ENCODE peak calls at places on chromosomes 4 and X, in nine cellular contexts. D, N, R, L, C, Q, A, Z and T are unnamed samples.

GRCh38 chr4:74423101-74423500 is 21.8 kb upstream of the AREG start:
- DNase-seq in D (no peak), N (no peak), R (no peak), L (peak; percentile 52), C (peak; percentile 93), Q (peak; percentile 46), A (no peak), Z (peak; percentile 44), T (no peak)

GRCh38 chrX:53681661-53682060 is 4.9 kb downstream of the HUWE1 start:
- DNase-seq in D (no peak), N (no peak), R (no peak), L (no peak), C (peak; percentile 20), Q (peak; percentile 19), A (no peak), Z (peak; percentile 64), T (no peak)

GRCh38 chrX:51395474-51395806 is 62.8 kb downstream of the NUDT10 start:
- DNase-seq in D (no peak), N (no peak), R (no peak), L (no peak), C (no peak), Q (no peak), A (no peak), Z (no peak), T (no peak)

GRCh38 chr4:11549525-11549924 is 120.8 kb upstream of the HS3ST1 start:
- DNase-seq in D (no peak), N (no peak), R (no peak), L (no peak), C (no peak), Q (no peak), A (no peak), Z (peak; percentile 33), T (no peak)

GRCh38 chrX:17818729-17819128 is 42.4 kb downstream of the RAI2 start:
- DNase-seq in D (no peak), N (no peak), R (no peak), L (no peak), C (no peak), Q (no peak), A (no peak), Z (no peak), T (no peak)

GRCh38 chr4:169272265-169272886 is 1.6 kb upstream of the SH3RF1 start:
- DNase-seq in D (no peak), N (no peak), R (no peak), L (no peak), C (peak; percentile 59), Q (peak; percentile 71), A (no peak), Z (peak; percentile 87), T (no peak)

GRCh38 chr4:89410687-89411086 is 103.1 kb upstream of the GPRIN3 start:
- DNase-seq in D (no peak), N (no peak), R (no peak), L (no peak), C (peak; percentile 38), Q (no peak), A (no peak), Z (peak; percentile 94), T (no peak)

GRCh38 chrX:7606253-7606652 is 236.7 kb upstream of the VCX start:
- DNase-seq in D (no peak), N (no peak), R (no peak), L (no peak), C (no peak), Q (no peak), A (no peak), Z (no peak), T (no peak)

GRCh38 chr4:65825121-65825520 is 154.8 kb upstream of the EPHA5 start:
- DNase-seq in D (no peak), N (no peak), R (no peak), L (peak; percentile 1), C (peak; percentile 1), Q (peak; percentile 91), A (no peak), Z (peak; percentile 76), T (no peak)

GRCh38 chr4:41835321-41835995 is 86.9 kb upstream of the PHOX2B start:
- DNase-seq in D (no peak), N (no peak), R (peak; percentile 62), L (no peak), C (no peak), Q (no peak), A (no peak), Z (no peak), T (no peak)

GRCh38 chrX:54798137-54798536 is at the start of gene ITIH6:
- DNase-seq in D (peak; percentile 67), N (no peak), R (no peak), L (no peak), C (no peak), Q (no peak), A (no peak), Z (no peak), T (no peak)

GRCh38 chrX:119690921-119691716 is 1.8 kb downstream of the SEPTIN6 start:
- DNase-seq in D (no peak), N (no peak), R (peak; percentile 34), L (no peak), C (peak; percentile 60), Q (no peak), A (no peak), Z (peak; percentile 52), T (peak; percentile 57)

GRCh38 chr4:161419822-161420221 is 744.0 kb downstream of the FSTL5 start:
- DNase-seq in D (no peak), N (no peak), R (peak; percentile 7), L (peak; percentile 13), C (no peak), Q (peak; percentile 10), A (no peak), Z (no peak), T (peak; percentile 46)

GRCh38 chr4:83083925-83084475 is 30.5 kb downstream of the PLAC8 start:
- DNase-seq in D (no peak), N (no peak), R (no peak), L (no peak), C (peak; percentile 15), Q (no peak), A (no peak), Z (no peak), T (no peak)

GRCh38 chr4:57147335-57148060 is 37.3 kb upstream of the IGFBP7 start:
- DNase-seq in D (no peak), N (no peak), R (no peak), L (no peak), C (peak; percentile 88), Q (no peak), A (no peak), Z (peak; percentile 96), T (no peak)

GRCh38 chrX:42530027-42530426 is 247.9 kb downstream of the PPP1R2C start:
- DNase-seq in D (no peak), N (no peak), R (no peak), L (no peak), C (peak; percentile 6), Q (peak; percentile 25), A (no peak), Z (peak; percentile 89), T (no peak)

GRCh38 chrX:31301941-31302340 is 230.1 kb upstream of the FTHL17 start:
- DNase-seq in D (no peak), N (no peak), R (no peak), L (no peak), C (no peak), Q (no peak), A (no peak), Z (no peak), T (no peak)

GRCh38 chr4:19850909-19851308 is 400.8 kb upstream of the SLIT2 start:
- DNase-seq in D (no peak), N (no peak), R (no peak), L (peak; percentile 1), C (peak; percentile 41), Q (peak; percentile 92), A (no peak), Z (peak; percentile 95), T (no peak)

GRCh38 chrX:74420194-74421035 is 878 bp upstream of the SLC16A2 start:
- DNase-seq in D (peak; percentile 85), N (peak; percentile 92), R (peak; percentile 78), L (peak; percentile 64), C (peak; percentile 79), Q (peak; percentile 70), A (peak; percentile 48), Z (peak; percentile 70), T (no peak)

GRCh38 chrX:46929439-46930018 is 17.3 kb downstream of the JADE3 start:
- DNase-seq in D (no peak), N (no peak), R (no peak), L (peak; percentile 11), C (peak; percentile 16), Q (peak; percentile 9), A (no peak), Z (peak; percentile 62), T (no peak)

GRCh38 chr4:33060873-33061542 is 2340.8 kb downstream of the PCDH7 start:
- DNase-seq in D (peak; percentile 85), N (peak; percentile 62), R (peak; percentile 2), L (peak; percentile 58), C (peak; percentile 67), Q (peak; percentile 69), A (peak; percentile 46), Z (peak; percentile 39), T (no peak)

GRCh38 chr4:136457004-136457403 is 1075.3 kb downstream of the PCDH18 start:
- DNase-seq in D (no peak), N (no peak), R (no peak), L (no peak), C (no peak), Q (no peak), A (no peak), Z (no peak), T (no peak)

GRCh38 chr4:27702710-27703431 is 842.2 kb downstream of the STIM2 start:
- DNase-seq in D (no peak), N (no peak), R (peak; percentile 3), L (peak; percentile 10), C (no peak), Q (peak; percentile 49), A (no peak), Z (peak; percentile 9), T (no peak)
- TF ChIP-seq CTCF in D (peak; percentile 36), N (no peak), R (peak; percentile 37), L (peak; percentile 19), C (no peak), Q (peak; percentile 63), A (peak; percentile 46), Z (peak; percentile 42), T (no peak)

GRCh38 chr4:5719329-5720055 is 8.5 kb downstream of the EVC start:
- DNase-seq in D (no peak), N (no peak), R (no peak), L (no peak), C (no peak), Q (no peak), A (no peak), Z (no peak), T (no peak)
- TF ChIP-seq CTCF in D (no peak), N (no peak), R (no peak), L (no peak), C (no peak), Q (no peak), A (no peak), Z (no peak), T (no peak)

DNA sequence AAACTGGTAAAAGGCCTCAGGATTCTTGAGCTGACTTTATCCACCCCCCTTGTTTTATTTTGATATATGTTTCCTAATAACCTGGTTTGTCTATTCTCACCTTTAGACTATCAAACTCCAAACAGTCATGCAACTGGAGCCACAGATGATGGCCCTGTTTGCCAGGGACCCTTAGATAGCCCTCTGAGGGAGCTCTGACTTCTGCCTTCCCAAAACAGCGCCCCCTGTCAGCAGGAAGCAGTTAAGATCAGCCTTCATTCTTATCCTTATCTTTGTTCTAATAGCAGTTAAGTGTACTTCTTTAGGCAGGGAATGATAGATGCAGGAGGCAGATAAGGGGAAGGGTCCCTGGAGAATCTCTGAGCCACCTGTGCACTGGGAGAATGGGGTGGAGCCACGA is 27.5 kb upstream of the CXCL13 start:
- DNase-seq in D (no peak), N (no peak), R (no peak), L (no peak), C (no peak), Q (no peak), A (no peak), Z (no peak), T (no peak)
- TF ChIP-seq CTCF in D (no peak), N (no peak), R (peak; percentile 39), L (no peak), C (no peak), Q (peak; percentile 34), A (no peak), Z (no peak), T (peak; percentile 18)

GRCh38 chr4:26838055-26838842 is 22.4 kb upstream of the STIM2 start:
- DNase-seq in D (no peak), N (no peak), R (no peak), L (no peak), C (no peak), Q (no peak), A (no peak), Z (peak; percentile 37), T (no peak)
- TF ChIP-seq CTCF in D (no peak), N (no peak), R (no peak), L (no peak), C (no peak), Q (no peak), A (no peak), Z (no peak), T (no peak)